ENCODE peak calls at places on chromosomes 4 and X, in four cellular contexts. S, I, L and J are unnamed samples. For H3K27me3, the result is how much of the 10 kb centered on the place peaks cover.

GRCh38 chrX:46882266-46882665 is 30.0 kb upstream of the JADE3 start:
- DNase-seq in I (no peak), L (peak), S (no peak), J (no peak)

GRCh38 chr4:53767503-53767902 is 176.2 kb upstream of the LNX1 start:
- DNase-seq in L (no peak), I (no peak), S (no peak), J (no peak)

GRCh38 chr4:15202481-15202880 is 200.2 kb downstream of the CPEB2 start:
- DNase-seq in S (no peak), I (no peak), L (no peak), J (no peak)

GRCh38 chrX:11886745-11887144 is 128.7 kb downstream of the MSL3 start:
- DNase-seq in I (no peak), S (no peak), L (no peak), J (no peak)

GRCh38 chr4:67713531-67714247 is 12.7 kb upstream of the UBA6 start:
- DNase-seq in L (no peak), S (no peak), I (no peak), J (no peak)

GRCh38 chr4:76740866-76741662 is 156.9 kb downstream of the SOWAHB start:
- DNase-seq in I (no peak), L (no peak), S (no peak), J (peak)

GRCh38 chrX:39518451-39519212 is 579.1 kb downstream of the BCOR start:
- DNase-seq in S (peak), L (peak), I (peak), J (peak)

GRCh38 chr4:159160242-159160641 is 57.4 kb downstream of the RAPGEF2 start:
- DNase-seq in I (no peak), L (no peak), S (no peak), J (no peak)

GRCh38 chrX:17809984-17810383 is 51.1 kb downstream of the RAI2 start:
- DNase-seq in L (no peak), I (no peak), S (no peak), J (no peak)

GRCh38 chr4:186918466-186918865 is 194.8 kb upstream of the FAT1 start:
- DNase-seq in L (no peak), I (no peak), S (no peak), J (no peak)

GRCh38 chr4:121484633-121485032 is 103.8 kb upstream of the QRFPR start:
- DNase-seq in I (no peak), S (no peak), L (peak), J (peak)

GRCh38 chrX:43224496-43224895 is 431.6 kb upstream of the MAOA start:
- DNase-seq in S (no peak), L (no peak), I (no peak), J (no peak)

GRCh38 chr4:124173892-124174291 is 538.6 kb downstream of the ANKRD50 start:
- DNase-seq in S (no peak), L (no peak), I (no peak), J (no peak)

GRCh38 chrX:145881175-145881867 is 63.7 kb downstream of the SLITRK2 start:
- DNase-seq in S (no peak), I (no peak), L (peak), J (no peak)
- H3K27me3 ChIP-seq in S (under half), I (under half), L (under half), J (under half)

GRCh38 chr4:6779667-6780565 is 2.6 kb upstream of the KIAA0232 start:
- DNase-seq in I (no peak), L (peak), S (no peak), J (no peak)

GRCh38 chr4:6782147-6782845 is at the start of gene KIAA0232:
- DNase-seq in I (peak), L (peak), S (peak), J (peak)

GRCh38 chr4:6781113-6781512 is 1.4 kb upstream of the KIAA0232 start:
- DNase-seq in S (no peak), L (no peak), I (no peak), J (no peak)

GRCh38 chr4:6782846-6783110 is 251 bp downstream of the KIAA0232 start:
- DNase-seq in I (no peak), L (no peak), S (no peak), J (no peak)

GRCh38 chr4:6781561-6781960 is 966 bp upstream of the KIAA0232 start:
- DNase-seq in S (no peak), L (no peak), I (no peak), J (no peak)
- H3K4me3 ChIP-seq in S (peak), L (peak), I (peak), J (no peak)

GRCh38 chr4:4856071-4857000 is 3.1 kb upstream of the MSX1 start:
- DNase-seq in L (peak), S (peak), I (no peak), J (no peak)
- H3K27me3 ChIP-seq in L (half or more), S (half or more), I (half or more), J (under half)

GRCh38 chr4:40316333-40316781 is 18.8 kb upstream of the CHRNA9 start:
- DNase-seq in L (no peak), I (no peak), S (peak), J (peak)
- H3K4me3 ChIP-seq in L (no peak), I (no peak), S (no peak), J (no peak)

GRCh38 chr4:8791609-8792008 is 80.0 kb downstream of the HMX1 start:
- DNase-seq in I (no peak), L (no peak), S (no peak), J (no peak)

GRCh38 chr4:8786166-8786565 is 85.5 kb downstream of the HMX1 start:
- DNase-seq in I (no peak), S (no peak), L (no peak), J (no peak)

GRCh38 chr4:8790749-8791148 is 80.9 kb downstream of the HMX1 start:
- DNase-seq in L (no peak), I (no peak), S (no peak), J (no peak)

GRCh38 chr4:8785656-8786142 is 85.9 kb downstream of the HMX1 start:
- DNase-seq in I (no peak), S (no peak), L (no peak), J (peak)

GRCh38 chr4:8788174-8788573 is 83.5 kb downstream of the HMX1 start:
- DNase-seq in I (no peak), L (no peak), S (no peak), J (peak)
- H3K27me3 ChIP-seq in I (under half), L (under half), S (under half), J (under half)

DNA sequence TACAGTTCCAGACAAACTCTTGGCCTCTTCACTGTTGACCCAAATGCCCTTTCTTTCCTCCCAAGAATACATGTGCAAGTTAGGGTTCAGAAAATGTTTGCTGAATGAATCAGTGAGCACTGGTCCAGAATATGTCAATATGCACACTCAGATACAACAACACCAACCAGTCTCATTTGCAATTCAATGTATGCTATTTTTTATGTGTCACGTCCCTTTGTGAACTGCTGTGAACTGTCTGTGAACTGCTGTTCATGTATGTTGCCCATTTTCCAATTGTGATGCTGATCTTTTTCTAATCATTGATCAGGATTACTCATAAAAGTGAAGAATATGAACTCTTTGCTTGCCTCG is 17.8 kb downstream of the GAB3 start:
- DNase-seq in L (no peak), I (no peak), S (no peak), J (no peak)
- H3K4me3 ChIP-seq in L (no peak), I (no peak), S (no peak), J (no peak)

GRCh38 chrX:107600366-107600765 is 27.9 kb upstream of the PRPS1 start:
- DNase-seq in L (no peak), I (no peak), S (no peak), J (no peak)

GRCh38 chrX:107597264-107597663 is 31.0 kb upstream of the PRPS1 start:
- DNase-seq in I (no peak), L (no peak), S (no peak), J (no peak)

GRCh38 chrX:107599371-107599970 is 28.8 kb upstream of the PRPS1 start:
- DNase-seq in I (no peak), S (no peak), L (no peak), J (no peak)

GRCh38 chrX:107596651-107597050 is 31.7 kb upstream of the PRPS1 start:
- DNase-seq in S (no peak), I (no peak), L (no peak), J (no peak)

DNA sequence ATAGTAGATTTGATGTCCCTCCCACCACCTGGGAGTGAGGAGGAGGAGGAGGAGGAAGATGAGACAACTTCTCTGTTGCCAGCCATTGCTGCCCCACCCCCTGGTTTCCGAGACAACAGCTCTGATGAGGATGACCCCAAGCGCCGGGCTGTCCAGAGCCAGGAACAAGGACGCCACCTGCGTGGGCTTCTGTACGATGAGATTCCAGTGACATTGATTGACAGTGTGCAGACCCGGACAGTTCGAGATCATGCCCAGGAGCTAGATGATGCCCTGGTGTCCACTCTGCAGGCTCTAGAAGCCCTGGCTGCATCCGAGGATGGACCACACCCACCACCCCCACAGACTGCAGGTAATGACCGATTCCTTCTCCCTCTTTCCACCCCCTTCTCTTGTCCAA is 30.5 kb upstream of the PRPS1 start:
- DNase-seq in I (no peak), S (no peak), L (no peak), J (no peak)
- H3K27me3 ChIP-seq in I (under half), S (under half), L (under half), J (under half)

GRCh38 chr4:10810411-10810810 is 125.8 kb upstream of the CLNK start:
- DNase-seq in L (no peak), I (no peak), S (no peak), J (no peak)
- H3K4me3 ChIP-seq in L (no peak), I (no peak), S (no peak), J (no peak)